ENCODE peak calls at places on chromosome 6, in nine cellular contexts. E is IMR-90, H is GM12892, D is uterus, V is lower leg skin, T is Peyer's patch, S is A549, I is HCT116, M is vagina. B is an unnamed sample.

GRCh38 chr6:52839124-52840055 is 1.2 kb downstream of the GSTA5 start:
- DNase-seq in V (no peak), E (peak; percentile 62), M (no peak), T (peak; percentile 84), I (peak; percentile 70), S (peak; percentile 76), D (no peak), H (peak; percentile 32), B (no peak)

GRCh38 chr6:48061630-48062029 is 49.4 kb downstream of the PTCHD4 start:
- DNase-seq in T (no peak), I (no peak), D (no peak), M (no peak), S (no peak), H (no peak), V (no peak), E (peak; percentile 12), B (no peak)

GRCh38 chr6:105137388-105137787 is 42.4 kb downstream of the POPDC3 start:
- DNase-seq in T (no peak), H (no peak), M (no peak), V (no peak), I (no peak), E (no peak), S (no peak), D (peak; percentile 27), B (no peak)

GRCh38 chr6:142300758-142301251 is 1.0 kb upstream of the ADGRG6 start:
- DNase-seq in I (peak; percentile 55), T (peak; percentile 74), M (no peak), V (peak; percentile 76), D (no peak), E (peak; percentile 71), H (no peak), S (peak; percentile 86), B (no peak)

GRCh38 chr6:40556023-40556422 is 31.1 kb downstream of the LRFN2 start:
- DNase-seq in E (no peak), T (no peak), S (no peak), D (no peak), H (no peak), I (no peak), M (no peak), V (no peak), B (no peak)

GRCh38 chr6:76792394-76792793 is 670.9 kb downstream of the HTR1B start:
- DNase-seq in D (no peak), V (no peak), I (no peak), M (no peak), H (no peak), S (no peak), E (peak; percentile 3), T (no peak), B (no peak)

GRCh38 chr6:36545767-36546663 is 1.3 kb downstream of the STK38 start:
- DNase-seq in M (no peak), I (no peak), V (no peak), H (no peak), E (peak; percentile 31), S (no peak), D (no peak), T (no peak), B (no peak)

GRCh38 chr6:79946773-79947190 is 571 bp downstream of the ELOVL4 start:
- DNase-seq in I (no peak), M (no peak), D (peak; percentile 20), E (peak; percentile 18), V (no peak), T (no peak), S (peak; percentile 1), H (no peak), B (no peak)

GRCh38 chr6:169344651-169345050 is 91.0 kb upstream of the THBS2 start:
- DNase-seq in I (no peak), S (no peak), M (no peak), V (no peak), E (no peak), T (no peak), D (no peak), H (no peak), B (peak; percentile 87)

GRCh38 chr6:143759666-143760065 is 81.9 kb downstream of the PHACTR2 start:
- DNase-seq in E (peak; percentile 41), D (no peak), M (no peak), V (no peak), T (no peak), I (no peak), H (no peak), S (no peak), B (no peak)

GRCh38 chr6:159979136-159979874 is 10.4 kb downstream of the IGF2R start:
- DNase-seq in M (no peak), D (no peak), V (peak; percentile 85), S (no peak), I (no peak), H (peak; percentile 43), T (no peak), E (peak; percentile 37), B (no peak)

GRCh38 chr6:30752164-30752927 is 8.0 kb upstream of the IER3 start:
- DNase-seq in I (peak; percentile 99), D (peak; percentile 95), E (peak; percentile 100), H (no peak), V (peak; percentile 98), T (peak; percentile 71), S (peak; percentile 98), M (peak; percentile 97), B (peak; percentile 98)
- TF ChIP-seq POLR2A in I (no peak), D (no peak), E (peak; percentile 78), H (no peak), V (no peak), T (no peak), S (no peak), M (no peak), B (no peak)

GRCh38 chr6:166940643-166941068 is 15.7 kb downstream of the RNASET2 start:
- DNase-seq in M (no peak), V (peak; percentile 34), I (peak; percentile 65), H (no peak), T (no peak), S (no peak), D (no peak), E (peak; percentile 37), B (no peak)

GRCh38 chr6:166947251-166947650 is 9.1 kb downstream of the RNASET2 start:
- DNase-seq in I (no peak), S (no peak), E (no peak), M (no peak), T (no peak), D (no peak), H (no peak), V (peak; percentile 53), B (no peak)

GRCh38 chr6:166946125-166946524 is 10.2 kb downstream of the RNASET2 start:
- DNase-seq in T (no peak), S (no peak), M (no peak), D (no peak), I (no peak), H (no peak), V (peak; percentile 64), E (no peak), B (no peak)

GRCh38 chr6:166942393-166943168 is 13.8 kb downstream of the RNASET2 start:
- DNase-seq in I (no peak), V (peak; percentile 79), H (no peak), T (no peak), M (no peak), S (no peak), E (peak; percentile 46), D (no peak), B (no peak)

DNA sequence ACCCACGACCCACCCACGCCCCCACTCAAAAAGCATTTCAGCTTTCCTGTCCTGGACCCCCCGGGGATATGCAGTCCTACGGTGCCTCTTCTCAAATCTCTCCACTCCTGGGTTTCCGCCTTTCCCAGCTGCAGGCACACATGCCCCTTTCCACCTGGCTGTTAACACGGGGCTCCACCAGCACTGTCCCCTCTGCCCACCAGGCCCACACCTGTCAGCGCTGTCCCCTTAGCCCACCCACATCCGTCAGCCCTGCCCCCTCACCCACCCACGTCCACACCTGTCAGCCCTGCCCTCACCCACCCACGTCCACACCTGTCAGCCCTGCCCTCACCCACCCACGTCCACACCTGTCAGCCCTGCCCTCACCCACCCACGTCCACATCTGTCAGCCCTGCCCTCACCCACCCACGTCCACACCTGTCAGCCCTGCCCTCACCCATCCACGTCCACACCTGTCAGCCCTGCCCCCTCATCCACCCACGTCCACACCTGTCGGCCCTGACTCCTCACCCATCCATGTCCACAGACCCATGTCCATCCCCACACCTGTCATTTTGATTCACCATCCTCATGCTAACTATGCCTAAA is 11.6 kb downstream of the RNASET2 start:
- DNase-seq in M (no peak), D (no peak), V (peak; percentile 84), H (no peak), T (no peak), E (no peak), S (no peak), I (no peak), B (no peak)
- TF ChIP-seq POLR2A in M (no peak), D (no peak), V (no peak), H (no peak), T (no peak), E (no peak), S (no peak), I (no peak), B (no peak)

GRCh38 chr6:154824076-154824475 is 90.9 kb downstream of the SCAF8 start:
- DNase-seq in V (no peak), H (no peak), I (no peak), D (no peak), T (no peak), E (no peak), M (no peak), S (no peak), B (no peak)

GRCh38 chr6:154821638-154822037 is 88.4 kb downstream of the SCAF8 start:
- DNase-seq in V (no peak), H (no peak), S (no peak), E (no peak), I (no peak), D (no peak), M (no peak), T (no peak), B (no peak)

GRCh38 chr6:154821099-154821498 is 87.9 kb downstream of the SCAF8 start:
- DNase-seq in V (no peak), E (no peak), T (no peak), I (no peak), D (no peak), H (no peak), S (no peak), M (no peak), B (no peak)

GRCh38 chr6:154822947-154823558 is 89.8 kb downstream of the SCAF8 start:
- DNase-seq in I (no peak), D (no peak), M (no peak), E (no peak), T (no peak), H (no peak), S (no peak), V (no peak), B (no peak)
- TF ChIP-seq POLR2A in I (no peak), D (no peak), M (no peak), E (no peak), T (no peak), H (no peak), S (no peak), V (no peak), B (no peak)

DNA sequence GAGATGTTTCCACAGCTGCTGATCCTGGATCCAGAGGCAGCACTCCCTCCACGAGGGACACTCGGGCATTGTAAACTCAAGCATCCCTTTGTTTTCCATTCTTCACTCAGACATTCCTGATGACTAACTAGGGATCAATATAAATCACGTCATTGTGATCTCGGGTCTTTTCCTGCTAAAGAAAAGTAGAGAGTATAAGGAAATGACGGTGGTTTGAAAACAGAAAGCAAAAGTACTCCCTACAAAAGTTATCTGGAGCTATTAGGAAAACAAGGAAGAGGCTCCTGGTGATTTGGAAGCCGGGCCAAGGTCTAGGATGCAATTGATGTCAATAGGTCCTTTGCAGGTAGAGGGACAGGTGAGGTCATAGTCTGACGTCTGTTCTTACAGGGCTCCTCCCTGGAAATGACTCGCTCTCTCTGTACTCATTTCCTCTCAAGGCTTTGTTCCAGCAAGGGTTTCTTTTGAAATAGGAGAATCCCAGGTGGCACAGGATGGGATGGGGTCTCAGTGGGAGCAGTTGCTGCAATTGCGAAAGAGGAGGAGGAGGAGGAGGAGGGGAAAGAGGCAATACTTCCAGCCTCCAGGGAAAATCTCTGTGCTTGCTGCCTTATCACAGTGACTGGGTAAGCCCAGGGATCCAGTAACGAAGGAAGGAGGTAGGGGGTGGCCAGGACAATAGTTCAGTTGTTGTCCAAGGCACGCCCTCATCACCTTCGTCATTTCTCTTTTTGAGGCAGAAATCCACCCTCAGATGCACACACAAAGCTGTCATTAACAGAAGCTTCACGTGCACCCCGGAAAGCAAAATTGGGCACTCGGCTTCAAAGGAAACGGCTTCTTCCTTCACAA is 222.9 kb downstream of the LY86 start:
- DNase-seq in H (no peak), M (no peak), T (peak; percentile 90), V (peak; percentile 85), I (peak; percentile 100), E (peak; percentile 67), S (peak; percentile 71), D (no peak), B (no peak)
- TF ChIP-seq POLR2A in H (no peak), M (no peak), T (no peak), V (no peak), I (peak; percentile 32), E (no peak), S (no peak), D (no peak), B (no peak)